ENCODE peak calls at places on chromosomes 1 and 21, in ten cellular contexts. S, D, O, H, G, Y, C, J, M and N are unnamed samples.

GRCh38 chr1:59107516-59107915 is 189.4 kb upstream of the FGGY start:
- DNase-seq in H (no peak), G (no peak), M (no peak), O (no peak), C (peak; percentile 69), J (peak; percentile 53), D (no peak), S (no peak), Y (no peak), N (no peak)

GRCh38 chr1:41678141-41678878 is 193.8 kb upstream of the EDN2 start:
- DNase-seq in O (no peak), M (no peak), H (no peak), C (peak; percentile 51), Y (no peak), D (peak; percentile 92), J (peak; percentile 72), G (no peak), S (no peak), N (no peak)

GRCh38 chr1:41315482-41315823 is 45.8 kb upstream of the FOXO6 start:
- DNase-seq in Y (no peak), S (no peak), J (no peak), G (no peak), O (no peak), C (peak; percentile 31), D (no peak), M (no peak), H (no peak), N (no peak)

GRCh38 chr1:37094302-37094701 is 60.0 kb upstream of the GRIK3 start:
- DNase-seq in D (no peak), H (no peak), S (no peak), J (no peak), G (no peak), O (no peak), C (no peak), Y (no peak), M (no peak), N (no peak)

GRCh38 chr1:76374111-76374510 is 299.6 kb downstream of the ST6GALNAC3 start:
- DNase-seq in G (no peak), M (no peak), O (no peak), C (no peak), D (no peak), S (no peak), Y (no peak), H (no peak), J (no peak), N (no peak)

GRCh38 chr21:42548687-42549406 is 35.2 kb downstream of the SLC37A1 start:
- DNase-seq in M (no peak), O (no peak), H (no peak), G (no peak), Y (no peak), D (no peak), C (no peak), J (no peak), S (no peak), N (no peak)

GRCh38 chr1:47963093-47963492 is 34.1 kb downstream of the TRABD2B start:
- DNase-seq in Y (no peak), H (no peak), S (no peak), M (no peak), J (no peak), O (no peak), D (no peak), C (no peak), G (no peak), N (no peak)

GRCh38 chr1:81551942-81552341 is 248.8 kb upstream of the ADGRL2 start:
- DNase-seq in H (no peak), J (no peak), M (no peak), D (peak; percentile 4), Y (no peak), G (no peak), S (no peak), O (no peak), C (no peak), N (no peak)

GRCh38 chr1:17080881-17081280 is 27.0 kb upstream of the SDHB start:
- DNase-seq in Y (no peak), M (no peak), O (no peak), G (no peak), D (no peak), H (no peak), C (no peak), J (no peak), S (no peak), N (peak; percentile 96)

GRCh38 chr1:27600500-27601175 is 3.3 kb downstream of the AHDC1 start:
- DNase-seq in G (no peak), M (no peak), H (peak; percentile 75), J (no peak), O (no peak), S (peak; percentile 85), C (no peak), D (no peak), Y (peak; percentile 52), N (no peak)

GRCh38 chr1:167488786-167489185 is 29.5 kb downstream of the CD247 start:
- DNase-seq in O (no peak), C (no peak), G (no peak), D (no peak), M (no peak), S (no peak), J (no peak), H (peak; percentile 38), Y (no peak), N (no peak)

GRCh38 chr1:106926748-106927582 is 129.5 kb upstream of the PRMT6 start:
- DNase-seq in H (no peak), S (no peak), C (peak; percentile 14), M (no peak), J (no peak), O (no peak), D (no peak), G (no peak), Y (no peak), N (no peak)

GRCh38 chr1:1175221-1176062 is 1.8 kb downstream of the TTLL10 start:
- DNase-seq in G (peak; percentile 39), J (no peak), C (no peak), H (peak; percentile 0), Y (no peak), D (no peak), M (no peak), O (no peak), S (peak; percentile 25), N (no peak)

GRCh38 chr21:45923146-45923545 is 58.4 kb upstream of the COL6A1 start:
- DNase-seq in O (peak; percentile 49), G (peak; percentile 67), J (peak; percentile 74), D (peak; percentile 46), Y (peak; percentile 86), H (peak; percentile 83), M (peak; percentile 63), S (peak; percentile 80), C (peak; percentile 80), N (peak; percentile 65)

GRCh38 chr1:59390307-59390706 is 93.4 kb downstream of the FGGY start:
- DNase-seq in Y (no peak), O (no peak), C (no peak), D (no peak), H (no peak), G (no peak), M (no peak), S (no peak), J (no peak), N (no peak)

GRCh38 chr1:63943393-63943792 is 169.6 kb downstream of the ROR1 start:
- DNase-seq in Y (no peak), S (no peak), H (peak; percentile 25), M (no peak), C (no peak), O (no peak), D (no peak), G (no peak), J (no peak), N (no peak)
- TF ChIP-seq CTCF in Y (no peak), S (no peak), H (no peak), M (no peak), C (no peak), O (no peak), D (no peak), G (no peak), J (no peak), N (no peak)

GRCh38 chr1:110986407-110986891 is 22.7 kb upstream of the LRIF1 start:
- DNase-seq in M (no peak), D (no peak), S (no peak), O (no peak), J (no peak), Y (no peak), G (no peak), C (no peak), H (no peak), N (no peak)
- H3K4me1 ChIP-seq in M (no peaks in the 10 kb centered on the region), D (no peaks in the 10 kb centered on the region), S (no peaks in the 10 kb centered on the region), O (peaks cover 7% of the 10 kb centered on the region), J (no peaks in the 10 kb centered on the region), Y (no peaks in the 10 kb centered on the region), G (no peaks in the 10 kb centered on the region), C (no peaks in the 10 kb centered on the region), H (no peaks in the 10 kb centered on the region), N (no peaks in the 10 kb centered on the region)

GRCh38 chr1:170668301-170668789 is 4.4 kb downstream of the PRRX1 start:
- DNase-seq in G (no peak), D (no peak), C (peak; percentile 62), S (peak; percentile 49), H (peak; percentile 73), M (no peak), Y (no peak), O (no peak), J (no peak), N (no peak)

GRCh38 chr1:170669036-170669435 is 5.1 kb downstream of the PRRX1 start:
- DNase-seq in M (no peak), G (no peak), J (no peak), C (no peak), O (no peak), S (no peak), D (no peak), H (peak; percentile 32), Y (no peak), N (no peak)

GRCh38 chr1:170669586-170670332 is 5.8 kb downstream of the PRRX1 start:
- DNase-seq in S (peak; percentile 39), O (no peak), G (no peak), Y (no peak), M (no peak), J (no peak), D (no peak), C (no peak), H (peak; percentile 44), N (no peak)

GRCh38 chr1:170671629-170671963 is 7.7 kb downstream of the PRRX1 start:
- DNase-seq in H (no peak), J (no peak), Y (no peak), D (no peak), C (no peak), M (no peak), S (no peak), O (no peak), G (no peak), N (no peak)

GRCh38 chr1:170670751-170671628 is 7.1 kb downstream of the PRRX1 start:
- DNase-seq in D (no peak), M (no peak), H (peak; percentile 82), C (peak; percentile 66), Y (peak; percentile 74), J (peak; percentile 48), S (peak; percentile 77), O (no peak), G (no peak), N (no peak)
- TF ChIP-seq CTCF in D (peak; percentile 65), M (peak; percentile 28), H (peak; percentile 95), C (peak; percentile 32), Y (peak; percentile 78), J (peak; percentile 70), S (peak; percentile 95), O (no peak), G (peak; percentile 41), N (no peak)

DNA sequence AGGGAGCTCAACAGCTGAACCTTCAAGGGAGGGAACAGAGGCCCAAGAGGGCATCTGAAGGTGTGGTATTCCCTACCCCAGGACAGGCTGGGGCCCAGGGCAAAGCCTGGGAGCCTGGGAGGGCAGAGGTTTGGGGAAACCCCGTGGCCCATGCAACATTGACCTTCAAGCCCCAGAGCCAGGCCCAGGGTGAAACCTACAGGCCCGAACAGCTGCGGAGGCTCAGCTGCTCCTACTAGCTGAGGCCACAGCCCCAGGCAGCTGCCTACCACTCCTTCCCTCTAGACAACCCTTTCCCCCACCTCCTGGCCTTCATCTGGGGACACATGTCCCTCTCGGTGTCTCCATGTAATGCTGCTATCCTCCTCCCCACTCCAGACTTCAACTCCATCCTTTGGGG is 3.2 kb downstream of the LAD1 start:
- DNase-seq in S (no peak), M (no peak), H (no peak), G (peak; percentile 73), C (no peak), J (no peak), O (no peak), Y (no peak), D (no peak), N (no peak)
- H3K4me1 ChIP-seq in S (no peaks in the 10 kb centered on the region), M (no peaks in the 10 kb centered on the region), H (peaks cover 26% of the 10 kb centered on the region), G (no peaks in the 10 kb centered on the region), C (no peaks in the 10 kb centered on the region), J (peaks cover 20% of the 10 kb centered on the region), O (no peaks in the 10 kb centered on the region), Y (peaks cover 43% of the 10 kb centered on the region), D (no peaks in the 10 kb centered on the region), N (peaks cover 28% of the 10 kb centered on the region)